ENCODE peak calls at places on chromosomes 1 and 21, in ten cellular contexts. G is RWPE1, P is lower lobe of right lung, K is GM13976, V is fibroblast of the conjunctiva, F is hepatic stellate cell, R is adrenal gland, W is anterior cingulate cortex, Z is NCI-H2081, U is G401. C is an unnamed sample.

GRCh38 chr1:228760962-228761361 is 25.7 kb downstream of the RHOU start:
- DNase-seq in G (no peak), P (no peak), K (no peak), V (no peak), F (no peak), R (no peak), W (no peak), Z (no peak), U (no peak), C (no peak)

GRCh38 chr1:119737040-119737682 is 25.4 kb downstream of the PHGDH start:
- DNase-seq in G (no peak), P (no peak), K (no peak), V (no peak), F (no peak), R (peak), W (no peak), Z (no peak), U (no peak), C (no peak)

GRCh38 chr21:36698160-36699025 is 522 bp upstream of the SIM2 start:
- DNase-seq in G (peak), P (no peak), K (peak), V (no peak), F (no peak), R (no peak), W (no peak), Z (peak), U (no peak), C (no peak)

GRCh38 chr1:222920169-222920568 is 105.3 kb downstream of the DISP1 start:
- DNase-seq in G (no peak), P (no peak), K (no peak), V (no peak), F (no peak), R (no peak), W (no peak), Z (no peak), U (no peak), C (no peak)

GRCh38 chr1:145959333-145959732 is 1.5 kb upstream of the LIX1L start:
- DNase-seq in G (no peak), P (no peak), K (no peak), V (no peak), F (no peak), R (no peak), W (no peak), Z (no peak), U (no peak), C (no peak)

GRCh38 chr1:199205740-199206139 is 566.9 kb downstream of the PTPRC start:
- DNase-seq in G (no peak), P (no peak), K (no peak), V (no peak), F (no peak), R (no peak), W (no peak), Z (no peak), U (no peak), C (no peak)

GRCh38 chr1:184150776-184151531 is 99.4 kb downstream of the TSEN15 start:
- DNase-seq in G (no peak), P (no peak), K (no peak), V (no peak), F (no peak), R (peak), W (no peak), Z (no peak), U (peak), C (no peak)

GRCh38 chr1:25148673-25149300 is 83.5 kb downstream of the SYF2 start:
- DNase-seq in G (no peak), P (no peak), K (peak), V (no peak), F (no peak), R (no peak), W (no peak), Z (no peak), U (no peak), C (no peak)

GRCh38 chr1:151837841-151838490 is 1.7 kb downstream of the C2CD4D start:
- DNase-seq in G (no peak), P (no peak), K (peak), V (no peak), F (peak), R (no peak), W (no peak), Z (no peak), U (no peak), C (no peak)

GRCh38 chr1:201883786-201884185 is 4.9 kb upstream of the SHISA4 start:
- DNase-seq in G (peak), P (no peak), K (no peak), V (no peak), F (no peak), R (peak), W (no peak), Z (no peak), U (peak), C (no peak)

GRCh38 chr1:26109229-26110164 is 2.1 kb upstream of the PDIK1L start:
- DNase-seq in G (no peak), P (no peak), K (no peak), V (no peak), F (no peak), R (no peak), W (no peak), Z (no peak), U (no peak), C (no peak)

GRCh38 chr1:1197188-1197500 is 9.2 kb downstream of the TNFRSF18 start:
- DNase-seq in G (no peak), P (no peak), K (no peak), V (no peak), F (no peak), R (peak), W (no peak), Z (no peak), U (no peak), C (no peak)

GRCh38 chr1:178055093-178055492 is 38.8 kb upstream of the RASAL2 start:
- DNase-seq in G (peak), P (peak), K (no peak), V (no peak), F (no peak), R (peak), W (no peak), Z (no peak), U (peak), C (no peak)

GRCh38 chr1:221998781-221999180 is 256.9 kb upstream of the DUSP10 start:
- DNase-seq in G (no peak), P (no peak), K (no peak), V (no peak), F (no peak), R (no peak), W (no peak), Z (no peak), U (no peak), C (no peak)

GRCh38 chr1:107093385-107093784 is 36.9 kb downstream of the PRMT6 start:
- DNase-seq in G (no peak), P (no peak), K (no peak), V (no peak), F (no peak), R (no peak), W (no peak), Z (no peak), U (no peak), C (no peak)

GRCh38 chr21:44969965-44970755 is 30.3 kb downstream of the SLX9 start:
- DNase-seq in G (no peak), P (no peak), K (no peak), V (no peak), F (peak), R (peak), W (no peak), Z (no peak), U (no peak), C (no peak)